ENCODE peak calls at places on chromosomes 1 and 21, in six cellular contexts. K is HFFc6, R is bronchial epithelial cell, M is endothelial cell, D is epithelial cell of esophagus, C is AG04450. Y is an unnamed sample.

GRCh38 chr1:56686171-56686570 is 41.1 kb downstream of the PRKAA2 start:
- DNase-seq in K (peak; percentile 17), C (peak; percentile 15), D (peak; percentile 38), M (no peak), R (peak; percentile 41), Y (no peak)

GRCh38 chr1:51348147-51348527 is 17.8 kb upstream of the TTC39A start:
- DNase-seq in D (no peak), K (no peak), R (no peak), M (no peak), C (no peak), Y (no peak)

GRCh38 chr21:35475768-35476167 is 426.7 kb upstream of the RUNX1 start:
- DNase-seq in D (peak; percentile 25), C (no peak), M (no peak), R (peak; percentile 49), K (no peak), Y (no peak)

GRCh38 chr1:100229681-100230443 is 19.8 kb downstream of the DBT start:
- DNase-seq in K (no peak), M (no peak), C (no peak), R (peak; percentile 58), D (peak; percentile 40), Y (no peak)

GRCh38 chr1:61079898-61080336 is 2.4 kb upstream of the NFIA start:
- DNase-seq in M (no peak), D (peak; percentile 75), R (peak; percentile 77), K (peak; percentile 52), C (peak; percentile 34), Y (peak; percentile 69)

GRCh38 chr1:245154429-245155185 is at the start of gene KIF26B:
- DNase-seq in M (peak; percentile 58), R (peak; percentile 68), C (no peak), D (peak; percentile 85), K (peak; percentile 65), Y (peak; percentile 66)

GRCh38 chr1:204837440-204838084 is 33.1 kb upstream of the NFASC start:
- DNase-seq in D (peak; percentile 66), K (peak; percentile 40), C (peak; percentile 11), R (peak; percentile 36), M (peak; percentile 70), Y (peak; percentile 82)

GRCh38 chr1:117650840-117651568 is 45.2 kb downstream of the TENT5C start:
- DNase-seq in M (no peak), K (no peak), R (no peak), D (no peak), C (no peak), Y (no peak)

GRCh38 chr1:1665815-1666251 is 7.0 kb upstream of the CDK11B start:
- DNase-seq in M (peak; percentile 73), R (no peak), K (no peak), C (no peak), D (no peak), Y (no peak)
- TF ChIP-seq CTCF in M (peak; percentile 61), R (peak; percentile 58), K (peak; percentile 76), C (peak; percentile 43), D (peak; percentile 33), Y (peak; percentile 48)

DNA sequence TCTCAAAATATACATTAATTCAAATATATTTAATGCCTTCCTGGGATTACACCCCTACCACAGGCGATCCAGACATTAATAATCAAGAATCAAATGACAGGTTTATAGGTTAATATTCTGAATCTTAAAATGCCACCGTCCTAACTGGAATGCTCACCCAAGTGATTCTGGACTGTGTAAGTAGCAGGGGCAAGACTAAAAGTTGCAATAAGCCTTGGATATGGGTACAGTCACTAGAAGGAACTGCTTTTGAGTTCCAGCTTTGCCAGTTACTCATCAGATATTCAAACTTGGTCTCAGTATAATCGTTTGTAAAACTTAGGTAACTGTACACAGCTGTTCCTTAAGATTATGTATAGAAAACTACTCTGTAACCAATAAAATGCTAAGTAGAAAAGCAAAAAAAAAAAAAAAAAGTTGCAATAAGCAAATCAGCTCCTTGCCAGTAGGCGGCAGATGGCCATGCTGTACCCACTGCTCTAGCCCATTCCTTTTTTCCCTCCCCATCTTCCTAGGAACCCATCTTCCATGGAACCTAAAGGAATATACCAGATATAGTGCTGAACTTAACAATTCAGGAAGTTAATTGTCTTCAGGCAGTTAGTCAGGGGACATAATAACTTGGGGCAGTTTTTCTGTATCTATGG is 10.5 kb downstream of the RO60 start:
- DNase-seq in K (peak; percentile 8), R (no peak), C (no peak), D (peak; percentile 22), M (no peak), Y (peak; percentile 31)
- TF ChIP-seq CTCF in K (peak; percentile 67), R (peak; percentile 37), C (peak; percentile 38), D (peak; percentile 40), M (peak; percentile 66), Y (no peak)

DNA sequence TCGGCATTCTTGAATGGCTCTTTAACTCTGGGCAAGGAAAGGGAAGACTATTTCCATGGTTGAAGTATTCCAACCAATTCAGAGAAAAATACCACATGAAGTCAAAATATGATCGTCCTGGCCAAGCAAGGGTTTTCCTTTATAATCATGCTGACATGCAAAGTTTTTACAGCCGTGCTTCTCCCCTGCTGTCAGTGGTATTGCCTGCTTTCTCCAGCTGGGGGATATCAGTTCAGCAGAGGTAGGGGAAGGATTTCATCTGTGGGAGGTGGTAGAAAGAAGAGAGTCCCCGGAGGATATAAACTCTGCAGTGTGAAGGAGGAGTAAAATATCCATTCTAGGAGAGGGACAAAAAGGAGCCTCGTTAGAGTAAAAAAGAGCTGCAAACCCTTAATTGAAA is 322.8 kb downstream of the PAPPA2 start:
- DNase-seq in D (no peak), K (no peak), C (no peak), M (no peak), R (no peak), Y (no peak)
- TF ChIP-seq CTCF in D (no peak), K (no peak), C (no peak), M (no peak), R (no peak), Y (no peak)

DNA sequence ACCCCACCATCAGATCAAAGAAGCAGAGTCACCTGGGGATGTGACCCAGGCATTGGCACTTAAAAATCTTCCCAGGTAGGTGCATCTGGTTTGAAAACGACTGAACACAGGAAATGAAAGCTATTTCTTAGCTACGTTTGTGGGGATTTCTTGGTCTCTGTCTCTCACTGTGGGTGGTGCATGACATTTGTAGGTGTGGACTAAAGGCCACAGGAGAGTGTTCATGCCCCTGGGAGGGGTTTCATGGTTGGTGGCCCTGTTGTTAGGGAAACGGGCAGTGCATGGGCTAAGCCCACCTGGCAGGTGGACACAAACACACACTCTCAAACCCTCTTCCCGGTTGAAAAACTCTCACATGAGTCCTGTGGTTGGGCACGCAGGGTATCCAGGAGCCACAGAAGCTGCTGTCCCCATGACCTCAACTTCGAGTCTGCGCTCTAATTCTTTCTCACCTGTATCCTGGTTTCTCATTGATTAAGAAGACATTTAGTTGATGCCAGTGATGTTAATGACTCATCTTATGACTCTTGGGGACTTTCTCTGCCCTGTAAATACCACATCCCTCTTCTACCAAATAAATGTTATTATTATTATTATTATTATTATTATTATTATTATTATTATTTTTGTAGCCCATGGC is 119.4 kb downstream of the MRPS6 start:
- DNase-seq in K (no peak), M (no peak), C (no peak), D (no peak), R (no peak), Y (no peak)
- TF ChIP-seq CTCF in K (no peak), M (no peak), C (no peak), D (no peak), R (no peak), Y (no peak)

GRCh38 chr1:2932671-2933350 is 88.5 kb upstream of the ACTRT2 start:
- DNase-seq in M (no peak), R (no peak), K (no peak), D (no peak), C (no peak), Y (no peak)

GRCh38 chr1:2930971-2931721 is 90.1 kb upstream of the ACTRT2 start:
- DNase-seq in D (no peak), K (no peak), C (no peak), R (no peak), M (no peak), Y (no peak)

GRCh38 chr1:2933431-2934172 is 87.7 kb upstream of the ACTRT2 start:
- DNase-seq in M (no peak), R (no peak), D (no peak), C (no peak), K (no peak), Y (no peak)

GRCh38 chr1:2930016-2930815 is 91.1 kb upstream of the ACTRT2 start:
- DNase-seq in M (no peak), K (no peak), R (no peak), D (no peak), C (no peak), Y (no peak)

GRCh38 chr1:2931722-2932401 is 89.4 kb upstream of the ACTRT2 start:
- DNase-seq in D (no peak), C (no peak), K (no peak), R (no peak), M (no peak), Y (no peak)
- TF ChIP-seq CTCF in D (no peak), C (no peak), K (no peak), R (no peak), M (no peak), Y (no peak)

Y was measured in RWPE1.